ENCODE peak calls at places on chromosomes 16 and 17, in ten cellular contexts. Q is uterus, Y is transverse colon, J is tibial nerve, R is esophagus squamous epithelium, H is thoracic aorta, A is fibroblast of lung, I is BE2C, Z is PC-9, G is upper lobe of right lung. O is an unnamed sample.

GRCh38 chr17:82826956-82827355 is 12.9 kb downstream of the ZNF750 start:
- DNase-seq in Q (no peak), Y (no peak), J (no peak), R (no peak), H (no peak), A (no peak), I (no peak), Z (no peak), G (no peak), O (no peak)

GRCh38 chr17:60493847-60494321 is 32.2 kb downstream of the APPBP2 start:
- DNase-seq in Q (no peak), Y (no peak), J (no peak), R (no peak), H (no peak), A (no peak), I (no peak), Z (no peak), G (no peak), O (no peak)

GRCh38 chr17:15928286-15928785 is 16.6 kb upstream of the ADORA2B start:
- DNase-seq in Q (no peak), Y (no peak), J (no peak), R (no peak), H (no peak), A (no peak), I (no peak), Z (no peak), G (no peak), O (no peak)

GRCh38 chr16:87057291-87057881 is 259.8 kb downstream of the C16orf95 start:
- DNase-seq in Q (no peak), Y (no peak), J (no peak), R (no peak), H (no peak), A (peak; percentile 27), I (no peak), Z (no peak), G (no peak), O (no peak)

GRCh38 chr16:30987581-30988190 is 2.7 kb downstream of the HSD3B7 start:
- DNase-seq in Q (no peak), Y (no peak), J (no peak), R (no peak), H (no peak), A (no peak), I (no peak), Z (no peak), G (no peak), O (no peak)

GRCh38 chr16:65249768-65250167 is 127.9 kb upstream of the CDH11 start:
- DNase-seq in Q (peak; percentile 69), Y (no peak), J (peak; percentile 20), R (no peak), H (peak; percentile 27), A (no peak), I (peak; percentile 14), Z (no peak), G (no peak), O (no peak)

GRCh38 chr16:56773531-56773930 is 43.6 kb downstream of the NUP93 start:
- DNase-seq in Q (no peak), Y (no peak), J (no peak), R (no peak), H (no peak), A (no peak), I (no peak), Z (no peak), G (no peak), O (no peak)

GRCh38 chr17:29263916-29264315 is 17.3 kb downstream of the CRYBA1 start:
- DNase-seq in Q (no peak), Y (no peak), J (no peak), R (no peak), H (no peak), A (no peak), I (no peak), Z (no peak), G (no peak), O (no peak)

GRCh38 chr17:52157161-52157560 is 1.4 kb downstream of the CA10 start:
- DNase-seq in Q (no peak), Y (no peak), J (no peak), R (no peak), H (no peak), A (no peak), I (no peak), Z (no peak), G (no peak), O (no peak)

GRCh38 chr17:39581071-39581831 is 26.5 kb downstream of the NEUROD2 start:
- DNase-seq in Q (no peak), Y (no peak), J (no peak), R (no peak), H (no peak), A (no peak), I (no peak), Z (no peak), G (no peak), O (no peak)

GRCh38 chr16:1213231-1213630 is 11.8 kb downstream of the TPSG1 start:
- DNase-seq in Q (no peak), Y (no peak), J (no peak), R (no peak), H (no peak), A (no peak), I (no peak), Z (no peak), G (no peak), O (no peak)
- H3K4me1 ChIP-seq in Q (no peaks in the 10 kb centered on the region), Y (no peaks in the 10 kb centered on the region), J (no peaks in the 10 kb centered on the region), R (no peaks in the 10 kb centered on the region), H (no peaks in the 10 kb centered on the region), A (no peaks in the 10 kb centered on the region), I (no peaks in the 10 kb centered on the region), Z (no peaks in the 10 kb centered on the region), G (no peaks in the 10 kb centered on the region), O (no peaks in the 10 kb centered on the region)

GRCh38 chr16:3094289-3095027 is 4.6 kb downstream of the ZSCAN10 start:
- DNase-seq in Q (no peak), Y (peak; percentile 57), J (no peak), R (no peak), H (no peak), A (peak; percentile 49), I (peak; percentile 48), Z (peak; percentile 31), G (no peak), O (peak; percentile 59)

GRCh38 chr16:3088925-3089716 is 10.0 kb downstream of the ZSCAN10 start:
- DNase-seq in Q (no peak), Y (no peak), J (no peak), R (no peak), H (no peak), A (no peak), I (no peak), Z (no peak), G (no peak), O (no peak)

GRCh38 chr16:3092501-3092991 is 6.5 kb downstream of the ZSCAN10 start:
- DNase-seq in Q (no peak), Y (no peak), J (no peak), R (no peak), H (no peak), A (no peak), I (peak; percentile 35), Z (no peak), G (no peak), O (no peak)

GRCh38 chr16:3089717-3090592 is 9.1 kb downstream of the ZSCAN10 start:
- DNase-seq in Q (no peak), Y (no peak), J (no peak), R (no peak), H (no peak), A (no peak), I (no peak), Z (no peak), G (no peak), O (no peak)

GRCh38 chr16:3091551-3091950 is 7.5 kb downstream of the ZSCAN10 start:
- DNase-seq in Q (no peak), Y (no peak), J (no peak), R (no peak), H (no peak), A (no peak), I (no peak), Z (no peak), G (no peak), O (no peak)
- H3K36me3 ChIP-seq in Q (no peaks in the 10 kb centered on the region), Y (no peaks in the 10 kb centered on the region), J (no peaks in the 10 kb centered on the region), R (no peaks in the 10 kb centered on the region), H (no peaks in the 10 kb centered on the region), A (no peaks in the 10 kb centered on the region), I (no peaks in the 10 kb centered on the region), Z (no peaks in the 10 kb centered on the region), G (no peaks in the 10 kb centered on the region), O (no peaks in the 10 kb centered on the region)

GRCh38 chr16:50806099-50807062 is 64.5 kb downstream of the CYLD start:
- DNase-seq in Q (peak; percentile 82), Y (peak; percentile 85), J (peak; percentile 90), R (peak; percentile 19), H (peak; percentile 43), A (peak; percentile 93), I (peak; percentile 78), Z (peak; percentile 78), G (peak; percentile 83), O (peak; percentile 89)
- TF ChIP-seq CTCF in Q (peak; percentile 87), Y (peak; percentile 93), J (peak; percentile 91), R (peak; percentile 93), H (peak; percentile 93), A (peak; percentile 81), I (peak; percentile 79), Z (peak; percentile 93), G (peak; percentile 93), O (peak; percentile 96)

GRCh38 chr17:81558115-81558468 is 5.9 kb upstream of the FAAP100 start:
- DNase-seq in Q (no peak), Y (no peak), J (no peak), R (no peak), H (no peak), A (no peak), I (no peak), Z (no peak), G (no peak), O (no peak)

GRCh38 chr17:81556863-81557262 is 4.7 kb upstream of the FAAP100 start:
- DNase-seq in Q (no peak), Y (peak; percentile 30), J (no peak), R (no peak), H (no peak), A (no peak), I (no peak), Z (no peak), G (no peak), O (no peak)

GRCh38 chr17:81558941-81559806 is 7.0 kb upstream of the FAAP100 start:
- DNase-seq in Q (no peak), Y (no peak), J (no peak), R (no peak), H (no peak), A (no peak), I (peak; percentile 62), Z (no peak), G (no peak), O (no peak)

GRCh38 chr17:81556175-81556691 is 4.1 kb upstream of the FAAP100 start:
- DNase-seq in Q (no peak), Y (no peak), J (no peak), R (no peak), H (no peak), A (no peak), I (no peak), Z (no peak), G (no peak), O (no peak)

DNA sequence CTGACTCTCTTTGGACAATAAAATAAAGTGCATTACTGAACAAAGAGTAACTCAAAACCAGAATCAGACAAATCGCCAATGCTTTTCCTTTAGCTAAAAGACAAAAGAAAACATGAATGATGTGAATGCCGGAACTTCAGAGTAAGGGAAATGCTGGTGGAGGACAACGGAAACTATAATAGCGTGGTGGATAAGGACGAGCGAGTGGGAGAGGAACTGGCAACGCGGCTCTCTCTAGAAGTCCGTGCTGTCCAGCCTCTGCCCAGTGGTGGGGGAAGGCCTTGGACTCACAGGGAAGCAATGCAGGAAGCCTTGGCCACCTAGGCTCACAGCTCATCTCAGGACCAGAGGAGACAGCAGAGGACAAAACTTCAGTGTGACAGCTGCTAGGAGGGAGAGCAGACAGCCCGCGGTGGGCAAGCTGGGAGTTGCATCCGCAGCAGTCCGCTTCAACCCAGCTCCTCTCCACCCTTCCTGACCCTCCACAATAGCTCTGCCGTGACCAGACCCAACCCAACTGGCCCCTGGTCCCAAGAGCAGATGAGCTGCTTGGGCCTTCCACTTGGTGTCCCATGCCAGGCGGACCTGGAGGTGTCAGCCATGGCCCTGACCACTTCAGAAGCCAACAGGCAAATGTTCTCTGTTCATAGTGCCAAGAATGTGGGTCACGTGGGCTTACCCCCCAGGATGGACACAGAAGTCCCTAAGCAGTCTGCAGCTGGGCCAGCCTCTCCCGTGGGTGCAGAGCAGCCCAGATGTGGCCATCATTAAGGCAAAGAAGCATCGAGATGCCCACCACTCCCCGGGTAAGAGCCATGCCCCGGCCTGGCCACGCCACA is 5.3 kb upstream of the FAAP100 start:
- DNase-seq in Q (no peak), Y (no peak), J (no peak), R (no peak), H (no peak), A (no peak), I (no peak), Z (no peak), G (no peak), O (no peak)
- H3K4me1 ChIP-seq in Q (peaks cover 10% of the 10 kb centered on the region), Y (peaks cover 20% of the 10 kb centered on the region), J (peaks cover 14% of the 10 kb centered on the region), R (peaks cover 18% of the 10 kb centered on the region), H (peaks cover 46% of the 10 kb centered on the region), A (peaks cover 28% of the 10 kb centered on the region), I (no peaks in the 10 kb centered on the region), Z (peaks cover 10% of the 10 kb centered on the region), G (peaks cover 14% of the 10 kb centered on the region), O (peaks cover 15% of the 10 kb centered on the region)